ENCODE peak calls at places on chromosomes 6 and 20, in ten cellular contexts. P is coronary artery; G is epithelial cell of esophagus; S is NK-92 treated with Interleukin-12 subunit alpha and Interleukin-12 subunit beta, amount 100 ng/mL, for 24 hours; C is central memory CD4-positive, alpha-beta T cell; H is substantia nigra; M is SHP77; F is CD8-positive, alpha-beta memory T cell; E is heart left ventricle; N is mesothelial cell of epicardium. I is an unnamed sample.

GRCh38 chr6:132011582-132011981 is 60.4 kb upstream of the CCN2 start:
- DNase-seq in P (no peak), G (no peak), S (no peak), C (no peak), H (no peak), M (no peak), F (no peak), E (no peak), N (no peak), I (peak; percentile 65)

GRCh38 chr6:138719011-138719635 is 54.4 kb upstream of the CCDC28A start:
- DNase-seq in P (no peak), G (no peak), S (no peak), C (no peak), H (no peak), M (no peak), F (no peak), E (no peak), N (no peak), I (peak; percentile 50)

GRCh38 chr6:145891126-145891525 is 73.0 kb downstream of the SHPRH start:
- DNase-seq in P (no peak), G (peak; percentile 8), S (no peak), C (no peak), H (no peak), M (no peak), F (no peak), E (no peak), N (no peak), I (peak; percentile 73)

GRCh38 chr6:163837681-163838431 is 423.3 kb downstream of the QKI start:
- DNase-seq in P (no peak), G (no peak), S (no peak), C (no peak), H (no peak), M (no peak), F (no peak), E (peak; percentile 52), N (no peak), I (no peak)

GRCh38 chr6:12420626-12421025 is 130.5 kb downstream of the EDN1 start:
- DNase-seq in P (no peak), G (peak; percentile 83), S (no peak), C (no peak), H (no peak), M (no peak), F (no peak), E (no peak), N (no peak), I (peak; percentile 24)

GRCh38 chr6:4319992-4320683 is 184.8 kb upstream of the ECI2 start:
- DNase-seq in P (no peak), G (peak; percentile 78), S (no peak), C (no peak), H (no peak), M (no peak), F (no peak), E (no peak), N (no peak), I (peak; percentile 38)

GRCh38 chr6:109632405-109632804 is 58.6 kb downstream of the AK9 start:
- DNase-seq in P (no peak), G (no peak), S (no peak), C (no peak), H (no peak), M (no peak), F (no peak), E (no peak), N (no peak), I (no peak)

GRCh38 chr20:10610266-10610665 is 63.5 kb downstream of the JAG1 start:
- DNase-seq in P (no peak), G (no peak), S (no peak), C (no peak), H (no peak), M (no peak), F (no peak), E (peak; percentile 74), N (no peak), I (no peak)

GRCh38 chr6:122578961-122579360 is 31.2 kb upstream of the PKIB start:
- DNase-seq in P (no peak), G (no peak), S (no peak), C (no peak), H (no peak), M (no peak), F (no peak), E (no peak), N (no peak), I (no peak)

GRCh38 chr6:80638222-80639055 is 532.0 kb downstream of the BCKDHB start:
- DNase-seq in P (no peak), G (peak; percentile 90), S (peak; percentile 70), C (no peak), H (no peak), M (peak; percentile 94), F (no peak), E (no peak), N (no peak), I (peak; percentile 93)

GRCh38 chr6:113073611-113074191 is 726.6 kb downstream of the RFPL4B start:
- DNase-seq in P (no peak), G (peak; percentile 7), S (no peak), C (no peak), H (no peak), M (no peak), F (no peak), E (no peak), N (no peak), I (peak; percentile 67)

GRCh38 chr6:38012573-38012972 is 193.0 kb downstream of the ZFAND3 start:
- DNase-seq in P (no peak), G (peak; percentile 74), S (no peak), C (no peak), H (no peak), M (peak; percentile 36), F (no peak), E (peak; percentile 31), N (no peak), I (peak; percentile 55)

I was measured in fibroblast of mammary gland.